ENCODE peak calls at places on chromosomes 7 and 10, in eight cellular contexts. One of them, this sample, is unnamed.
A peak's percentile ranks its signal among the peaks of the same experiment; 100 is the strongest.

GRCh38 chr10:23081156-23081833 is 14.1 kb upstream of the MSRB2 start:
- DNase-seq in kidney: no peak
- DNase-seq in HFF-Myc: no peak
- DNase-seq in AG04450: no peak
- DNase-seq in sigmoid colon: peak; percentile 78
- DNase-seq in PC-9: no peak
- DNase-seq in neural progenitor cell: no peak
- DNase-seq in choroid plexus epithelial cell: no peak
- DNase-seq in this sample: no peak

GRCh38 chr7:24923172-24923865 is 56.7 kb downstream of the OSBPL3 start:
- DNase-seq in kidney: no peak
- DNase-seq in HFF-Myc: no peak
- DNase-seq in AG04450: no peak
- DNase-seq in sigmoid colon: no peak
- DNase-seq in PC-9: no peak
- DNase-seq in neural progenitor cell: no peak
- DNase-seq in choroid plexus epithelial cell: no peak
- DNase-seq in this sample: no peak

GRCh38 chr10:71395621-71396020 is 1.1 kb upstream of the CDH23 start:
- DNase-seq in kidney: no peak
- DNase-seq in HFF-Myc: no peak
- DNase-seq in AG04450: no peak
- DNase-seq in sigmoid colon: no peak
- DNase-seq in PC-9: no peak
- DNase-seq in neural progenitor cell: no peak
- DNase-seq in choroid plexus epithelial cell: no peak
- DNase-seq in this sample: peak; percentile 43

GRCh38 chr7:104208421-104208780 is 588 bp upstream of the ORC5 start:
- DNase-seq in kidney: no peak
- DNase-seq in HFF-Myc: no peak
- DNase-seq in AG04450: no peak
- DNase-seq in sigmoid colon: no peak
- DNase-seq in PC-9: no peak
- DNase-seq in neural progenitor cell: no peak
- DNase-seq in choroid plexus epithelial cell: no peak
- DNase-seq in this sample: no peak

GRCh38 chr10:98404571-98405396 is 10.2 kb downstream of the PYROXD2 start:
- DNase-seq in kidney: no peak
- DNase-seq in HFF-Myc: no peak
- DNase-seq in AG04450: no peak
- DNase-seq in sigmoid colon: no peak
- DNase-seq in PC-9: peak; percentile 20
- DNase-seq in neural progenitor cell: no peak
- DNase-seq in choroid plexus epithelial cell: peak; percentile 56
- DNase-seq in this sample: no peak

GRCh38 chr7:134892002-134892693 is 94.2 kb upstream of the AGBL3 start:
- DNase-seq in kidney: no peak
- DNase-seq in HFF-Myc: no peak
- DNase-seq in AG04450: peak; percentile 48
- DNase-seq in sigmoid colon: no peak
- DNase-seq in PC-9: no peak
- DNase-seq in neural progenitor cell: peak; percentile 37
- DNase-seq in choroid plexus epithelial cell: peak; percentile 61
- DNase-seq in this sample: no peak

GRCh38 chr7:1144269-1144771 is 15.7 kb downstream of the ZFAND2A start:
- DNase-seq in kidney: peak; percentile 68
- DNase-seq in HFF-Myc: no peak
- DNase-seq in AG04450: no peak
- DNase-seq in sigmoid colon: peak; percentile 75
- DNase-seq in PC-9: no peak
- DNase-seq in neural progenitor cell: peak; percentile 46
- DNase-seq in choroid plexus epithelial cell: peak; percentile 54
- DNase-seq in this sample: no peak

GRCh38 chr7:71682181-71682580 is 550.2 kb downstream of the GALNT17 start:
- DNase-seq in kidney: no peak
- DNase-seq in HFF-Myc: no peak
- DNase-seq in AG04450: no peak
- DNase-seq in sigmoid colon: no peak
- DNase-seq in PC-9: no peak
- DNase-seq in neural progenitor cell: no peak
- DNase-seq in choroid plexus epithelial cell: no peak
- DNase-seq in this sample: no peak

GRCh38 chr7:39609462-39610149 is 13.8 kb upstream of the RALA start:
- DNase-seq in kidney: no peak
- DNase-seq in HFF-Myc: no peak
- DNase-seq in AG04450: no peak
- DNase-seq in sigmoid colon: no peak
- DNase-seq in PC-9: no peak
- DNase-seq in neural progenitor cell: peak; percentile 72
- DNase-seq in choroid plexus epithelial cell: no peak
- DNase-seq in this sample: no peak

GRCh38 chr7:28840515-28841125 is 117.5 kb downstream of the TRIL start:
- DNase-seq in kidney: no peak
- DNase-seq in HFF-Myc: no peak
- DNase-seq in AG04450: no peak
- DNase-seq in sigmoid colon: no peak
- DNase-seq in PC-9: no peak
- DNase-seq in neural progenitor cell: no peak
- DNase-seq in choroid plexus epithelial cell: peak; percentile 52
- DNase-seq in this sample: no peak

GRCh38 chr7:33761440-33762080 is 143.8 kb upstream of the BMPER start:
- DNase-seq in kidney: no peak
- DNase-seq in HFF-Myc: no peak
- DNase-seq in AG04450: no peak
- DNase-seq in sigmoid colon: no peak
- DNase-seq in PC-9: no peak
- DNase-seq in neural progenitor cell: no peak
- DNase-seq in choroid plexus epithelial cell: no peak
- DNase-seq in this sample: no peak

GRCh38 chr10:88835095-88835909 is 16.3 kb downstream of the ANKRD22 start:
- DNase-seq in kidney: peak; percentile 88
- DNase-seq in HFF-Myc: peak; percentile 79
- DNase-seq in AG04450: peak; percentile 75
- DNase-seq in sigmoid colon: peak; percentile 91
- DNase-seq in PC-9: peak; percentile 65
- DNase-seq in neural progenitor cell: peak; percentile 81
- DNase-seq in choroid plexus epithelial cell: peak; percentile 93
- DNase-seq in this sample: peak; percentile 81

GRCh38 chr7:130595986-130596385 is 72.6 kb downstream of the COPG2 start:
- DNase-seq in kidney: peak; percentile 45
- DNase-seq in HFF-Myc: no peak
- DNase-seq in AG04450: no peak
- DNase-seq in sigmoid colon: no peak
- DNase-seq in PC-9: no peak
- DNase-seq in neural progenitor cell: no peak
- DNase-seq in choroid plexus epithelial cell: peak; percentile 1
- DNase-seq in this sample: no peak

GRCh38 chr10:129952771-129953489 is 11.1 kb downstream of the EBF3 start:
- DNase-seq in kidney: no peak
- DNase-seq in HFF-Myc: no peak
- DNase-seq in AG04450: no peak
- DNase-seq in sigmoid colon: peak; percentile 38
- DNase-seq in PC-9: no peak
- DNase-seq in neural progenitor cell: peak; percentile 59
- DNase-seq in choroid plexus epithelial cell: peak; percentile 14
- DNase-seq in this sample: no peak

GRCh38 chr7:75808106-75808505 is 5.5 kb downstream of the CCL24 start:
- DNase-seq in kidney: no peak
- DNase-seq in HFF-Myc: no peak
- DNase-seq in AG04450: no peak
- DNase-seq in sigmoid colon: no peak
- DNase-seq in PC-9: no peak
- DNase-seq in neural progenitor cell: no peak
- DNase-seq in choroid plexus epithelial cell: peak; percentile 20
- DNase-seq in this sample: no peak

GRCh38 chr7:27032843-27033242 is 63.0 kb downstream of the HOXA1 start:
- DNase-seq in kidney: no peak
- DNase-seq in HFF-Myc: no peak
- DNase-seq in AG04450: no peak
- DNase-seq in sigmoid colon: no peak
- DNase-seq in PC-9: no peak
- DNase-seq in neural progenitor cell: peak; percentile 16
- DNase-seq in choroid plexus epithelial cell: no peak
- DNase-seq in this sample: no peak

GRCh38 chr10:124547651-124548168 is 86.1 kb downstream of the LHPP start:
- DNase-seq in kidney: no peak
- DNase-seq in HFF-Myc: no peak
- DNase-seq in AG04450: no peak
- DNase-seq in sigmoid colon: no peak
- DNase-seq in PC-9: no peak
- DNase-seq in neural progenitor cell: no peak
- DNase-seq in choroid plexus epithelial cell: peak; percentile 42
- DNase-seq in this sample: no peak

GRCh38 chr10:131591936-131592335 is 280.4 kb upstream of the TCERG1L start:
- DNase-seq in kidney: no peak
- DNase-seq in HFF-Myc: no peak
- DNase-seq in AG04450: no peak
- DNase-seq in sigmoid colon: no peak
- DNase-seq in PC-9: no peak
- DNase-seq in neural progenitor cell: no peak
- DNase-seq in choroid plexus epithelial cell: no peak
- DNase-seq in this sample: no peak

GRCh38 chr10:83983578-83984255 is 155.6 kb upstream of the GHITM start:
- DNase-seq in kidney: no peak
- DNase-seq in HFF-Myc: peak; percentile 50
- DNase-seq in AG04450: no peak
- DNase-seq in sigmoid colon: no peak
- DNase-seq in PC-9: peak; percentile 30
- DNase-seq in neural progenitor cell: no peak
- DNase-seq in choroid plexus epithelial cell: peak; percentile 18
- DNase-seq in this sample: no peak

GRCh38 chr10:30744124-30744523 is 114.6 kb upstream of the LYZL2 start:
- DNase-seq in kidney: no peak
- DNase-seq in HFF-Myc: no peak
- DNase-seq in AG04450: no peak
- DNase-seq in sigmoid colon: no peak
- DNase-seq in PC-9: no peak
- DNase-seq in neural progenitor cell: no peak
- DNase-seq in choroid plexus epithelial cell: no peak
- DNase-seq in this sample: no peak

GRCh38 chr10:16384064-16384463 is 52.7 kb upstream of the PTER start:
- DNase-seq in kidney: no peak
- DNase-seq in HFF-Myc: no peak
- DNase-seq in AG04450: no peak
- DNase-seq in sigmoid colon: no peak
- DNase-seq in PC-9: no peak
- DNase-seq in neural progenitor cell: no peak
- DNase-seq in choroid plexus epithelial cell: no peak
- DNase-seq in this sample: no peak

GRCh38 chr7:7554021-7554432 is 12.7 kb upstream of the MIOS start:
- DNase-seq in kidney: no peak
- DNase-seq in HFF-Myc: no peak
- DNase-seq in AG04450: no peak
- DNase-seq in sigmoid colon: no peak
- DNase-seq in PC-9: no peak
- DNase-seq in neural progenitor cell: peak; percentile 65
- DNase-seq in choroid plexus epithelial cell: no peak
- DNase-seq in this sample: no peak

GRCh38 chr7:137592232-137592896 is 248.8 kb upstream of the PTN start:
- DNase-seq in kidney: peak; percentile 75
- DNase-seq in HFF-Myc: peak; percentile 66
- DNase-seq in AG04450: peak; percentile 59
- DNase-seq in sigmoid colon: peak; percentile 80
- DNase-seq in PC-9: peak; percentile 74
- DNase-seq in neural progenitor cell: peak; percentile 83
- DNase-seq in choroid plexus epithelial cell: peak; percentile 87
- DNase-seq in this sample: no peak

GRCh38 chr7:90613088-90613498 is 17.0 kb downstream of the CDK14 start:
- DNase-seq in kidney: no peak
- DNase-seq in HFF-Myc: no peak
- DNase-seq in AG04450: no peak
- DNase-seq in sigmoid colon: no peak
- DNase-seq in PC-9: no peak
- DNase-seq in neural progenitor cell: no peak
- DNase-seq in choroid plexus epithelial cell: peak; percentile 35
- DNase-seq in this sample: no peak

GRCh38 chr10:34798654-34799053 is 16.4 kb downstream of the PARD3 start:
- DNase-seq in kidney: no peak
- DNase-seq in HFF-Myc: no peak
- DNase-seq in AG04450: no peak
- DNase-seq in sigmoid colon: no peak
- DNase-seq in PC-9: no peak
- DNase-seq in neural progenitor cell: no peak
- DNase-seq in choroid plexus epithelial cell: no peak
- DNase-seq in this sample: no peak

DNA sequence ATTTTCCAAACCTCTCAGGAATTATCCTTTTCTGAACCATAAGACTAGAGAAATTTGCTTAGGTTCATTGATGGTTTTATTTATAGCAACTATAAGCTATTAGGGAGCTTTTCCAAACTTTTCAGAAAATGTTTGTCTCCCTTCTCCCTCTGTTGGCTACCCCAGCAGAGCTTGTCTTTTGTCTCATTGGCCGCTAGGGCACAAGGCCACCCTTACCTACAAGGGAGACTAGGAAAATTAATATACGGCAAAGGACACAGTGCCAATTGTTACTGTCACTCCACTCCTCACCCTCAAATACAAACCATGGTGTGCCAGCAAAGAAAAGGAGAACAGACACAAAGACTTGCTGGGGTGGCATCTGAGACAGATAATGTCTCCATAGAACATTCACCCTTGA is 471.4 kb downstream of the XPNPEP1 start:
- DNase-seq in kidney: no peak
- DNase-seq in HFF-Myc: no peak
- DNase-seq in AG04450: no peak
- DNase-seq in sigmoid colon: no peak
- DNase-seq in PC-9: no peak
- DNase-seq in neural progenitor cell: no peak
- DNase-seq in choroid plexus epithelial cell: no peak
- DNase-seq in this sample: no peak
- TF ChIP-seq CTCF in kidney: no peak
- TF ChIP-seq CTCF in HFF-Myc: no peak
- TF ChIP-seq CTCF in AG04450: no peak
- TF ChIP-seq CTCF in sigmoid colon: no peak
- TF ChIP-seq CTCF in PC-9: no peak
- TF ChIP-seq CTCF in neural progenitor cell: peak; percentile 20
- TF ChIP-seq CTCF in choroid plexus epithelial cell: no peak
- TF ChIP-seq CTCF in this sample: peak; percentile 38

GRCh38 chr7:101690061-101690460 is 61.0 kb upstream of the MYL10 start:
- DNase-seq in kidney: no peak
- DNase-seq in HFF-Myc: no peak
- DNase-seq in AG04450: no peak
- DNase-seq in sigmoid colon: no peak
- DNase-seq in PC-9: no peak
- DNase-seq in neural progenitor cell: no peak
- DNase-seq in choroid plexus epithelial cell: no peak
- DNase-seq in this sample: no peak
- TF ChIP-seq CTCF in kidney: no peak
- TF ChIP-seq CTCF in HFF-Myc: no peak
- TF ChIP-seq CTCF in AG04450: no peak
- TF ChIP-seq CTCF in sigmoid colon: no peak
- TF ChIP-seq CTCF in PC-9: no peak
- TF ChIP-seq CTCF in neural progenitor cell: no peak
- TF ChIP-seq CTCF in choroid plexus epithelial cell: no peak
- TF ChIP-seq CTCF in this sample: no peak

GRCh38 chr10:74913321-74913980 is 87.1 kb downstream of the KAT6B start:
- DNase-seq in kidney: no peak
- DNase-seq in HFF-Myc: no peak
- DNase-seq in AG04450: no peak
- DNase-seq in sigmoid colon: no peak
- DNase-seq in PC-9: no peak
- DNase-seq in neural progenitor cell: no peak
- DNase-seq in choroid plexus epithelial cell: no peak
- DNase-seq in this sample: no peak
- TF ChIP-seq CTCF in kidney: no peak
- TF ChIP-seq CTCF in HFF-Myc: no peak
- TF ChIP-seq CTCF in AG04450: no peak
- TF ChIP-seq CTCF in sigmoid colon: no peak
- TF ChIP-seq CTCF in PC-9: no peak
- TF ChIP-seq CTCF in neural progenitor cell: no peak
- TF ChIP-seq CTCF in choroid plexus epithelial cell: no peak
- TF ChIP-seq CTCF in this sample: no peak

GRCh38 chr7:22732556-22733126 is 5.6 kb downstream of the IL6 start:
- DNase-seq in kidney: no peak
- DNase-seq in HFF-Myc: no peak
- DNase-seq in AG04450: no peak
- DNase-seq in sigmoid colon: no peak
- DNase-seq in PC-9: peak; percentile 33
- DNase-seq in neural progenitor cell: no peak
- DNase-seq in choroid plexus epithelial cell: peak; percentile 49
- DNase-seq in this sample: no peak
- TF ChIP-seq CTCF in kidney: peak; percentile 17
- TF ChIP-seq CTCF in HFF-Myc: peak; percentile 29
- TF ChIP-seq CTCF in AG04450: peak; percentile 50
- TF ChIP-seq CTCF in sigmoid colon: no peak
- TF ChIP-seq CTCF in PC-9: peak; percentile 86
- TF ChIP-seq CTCF in neural progenitor cell: peak; percentile 15
- TF ChIP-seq CTCF in choroid plexus epithelial cell: peak; percentile 46
- TF ChIP-seq CTCF in this sample: no peak

This sample was measured in type B pancreatic cell.